ENCODE peak calls at places on chromosomes 2 and 18, in nine cellular contexts. One of them, this sample, is unnamed.

GRCh38 chr18:21383031-21383430 is 141.0 kb downstream of the GREB1L start:
- DNase-seq in fibroblast of mammary gland: no peak
- DNase-seq in activated T-cell treated with anti-CD3 and anti-CD28 coated beads, Interleukin-2, amount 50 U/mL, for 72 hours: no peak
- DNase-seq in hippocampal formation: no peak
- DNase-seq in NCI-H774: no peak
- DNase-seq in HTR-8/SVneo: no peak
- DNase-seq in EH: no peak
- DNase-seq in GM12865: no peak
- DNase-seq in naive thymus-derived CD4-positive, alpha-beta T cell: no peak
- DNase-seq in this sample: no peak

GRCh38 chr2:673615-674318 is 3.4 kb downstream of the TMEM18 start:
- DNase-seq in fibroblast of mammary gland: peak
- DNase-seq in activated T-cell treated with anti-CD3 and anti-CD28 coated beads, Interleukin-2, amount 50 U/mL, for 72 hours: no peak
- DNase-seq in hippocampal formation: no peak
- DNase-seq in NCI-H774: no peak
- DNase-seq in HTR-8/SVneo: no peak
- DNase-seq in EH: peak
- DNase-seq in GM12865: no peak
- DNase-seq in naive thymus-derived CD4-positive, alpha-beta T cell: no peak
- DNase-seq in this sample: no peak

GRCh38 chr2:88055049-88055435 is 541 bp downstream of the KRCC1 start:
- DNase-seq in fibroblast of mammary gland: peak
- DNase-seq in activated T-cell treated with anti-CD3 and anti-CD28 coated beads, Interleukin-2, amount 50 U/mL, for 72 hours: no peak
- DNase-seq in hippocampal formation: no peak
- DNase-seq in NCI-H774: no peak
- DNase-seq in HTR-8/SVneo: peak
- DNase-seq in EH: peak
- DNase-seq in GM12865: no peak
- DNase-seq in naive thymus-derived CD4-positive, alpha-beta T cell: no peak
- DNase-seq in this sample: no peak

GRCh38 chr2:7419814-7420213 is 502.6 kb downstream of the RNF144A start:
- DNase-seq in fibroblast of mammary gland: no peak
- DNase-seq in activated T-cell treated with anti-CD3 and anti-CD28 coated beads, Interleukin-2, amount 50 U/mL, for 72 hours: no peak
- DNase-seq in hippocampal formation: no peak
- DNase-seq in NCI-H774: no peak
- DNase-seq in HTR-8/SVneo: no peak
- DNase-seq in EH: no peak
- DNase-seq in GM12865: no peak
- DNase-seq in naive thymus-derived CD4-positive, alpha-beta T cell: no peak
- DNase-seq in this sample: no peak

GRCh38 chr2:11856095-11856494 is 109.7 kb downstream of the LPIN1 start:
- DNase-seq in fibroblast of mammary gland: no peak
- DNase-seq in activated T-cell treated with anti-CD3 and anti-CD28 coated beads, Interleukin-2, amount 50 U/mL, for 72 hours: no peak
- DNase-seq in hippocampal formation: no peak
- DNase-seq in NCI-H774: no peak
- DNase-seq in HTR-8/SVneo: no peak
- DNase-seq in EH: no peak
- DNase-seq in GM12865: no peak
- DNase-seq in naive thymus-derived CD4-positive, alpha-beta T cell: no peak
- DNase-seq in this sample: no peak

GRCh38 chr2:83565231-83566025 is 893.7 kb downstream of the SUCLG1 start:
- DNase-seq in fibroblast of mammary gland: no peak
- DNase-seq in activated T-cell treated with anti-CD3 and anti-CD28 coated beads, Interleukin-2, amount 50 U/mL, for 72 hours: no peak
- DNase-seq in hippocampal formation: no peak
- DNase-seq in NCI-H774: no peak
- DNase-seq in HTR-8/SVneo: no peak
- DNase-seq in EH: no peak
- DNase-seq in GM12865: no peak
- DNase-seq in naive thymus-derived CD4-positive, alpha-beta T cell: no peak
- DNase-seq in this sample: no peak

GRCh38 chr2:234606906-234607305 is 110.0 kb upstream of the ARL4C start:
- DNase-seq in fibroblast of mammary gland: no peak
- DNase-seq in activated T-cell treated with anti-CD3 and anti-CD28 coated beads, Interleukin-2, amount 50 U/mL, for 72 hours: no peak
- DNase-seq in hippocampal formation: no peak
- DNase-seq in NCI-H774: no peak
- DNase-seq in HTR-8/SVneo: no peak
- DNase-seq in EH: no peak
- DNase-seq in GM12865: no peak
- DNase-seq in naive thymus-derived CD4-positive, alpha-beta T cell: no peak
- DNase-seq in this sample: no peak

GRCh38 chr2:62568983-62569837 is 63.2 kb upstream of the TMEM17 start:
- DNase-seq in fibroblast of mammary gland: no peak
- DNase-seq in activated T-cell treated with anti-CD3 and anti-CD28 coated beads, Interleukin-2, amount 50 U/mL, for 72 hours: no peak
- DNase-seq in hippocampal formation: no peak
- DNase-seq in NCI-H774: no peak
- DNase-seq in HTR-8/SVneo: no peak
- DNase-seq in EH: peak
- DNase-seq in GM12865: no peak
- DNase-seq in naive thymus-derived CD4-positive, alpha-beta T cell: no peak
- DNase-seq in this sample: no peak

GRCh38 chr2:29119211-29119610 is 4.0 kb downstream of the CLIP4 start:
- DNase-seq in fibroblast of mammary gland: no peak
- DNase-seq in activated T-cell treated with anti-CD3 and anti-CD28 coated beads, Interleukin-2, amount 50 U/mL, for 72 hours: no peak
- DNase-seq in hippocampal formation: no peak
- DNase-seq in NCI-H774: no peak
- DNase-seq in HTR-8/SVneo: no peak
- DNase-seq in EH: no peak
- DNase-seq in GM12865: no peak
- DNase-seq in naive thymus-derived CD4-positive, alpha-beta T cell: no peak
- DNase-seq in this sample: no peak

GRCh38 chr2:10337449-10337848 is 34.7 kb downstream of the HPCAL1 start:
- DNase-seq in fibroblast of mammary gland: no peak
- DNase-seq in activated T-cell treated with anti-CD3 and anti-CD28 coated beads, Interleukin-2, amount 50 U/mL, for 72 hours: no peak
- DNase-seq in hippocampal formation: no peak
- DNase-seq in NCI-H774: no peak
- DNase-seq in HTR-8/SVneo: no peak
- DNase-seq in EH: no peak
- DNase-seq in GM12865: no peak
- DNase-seq in naive thymus-derived CD4-positive, alpha-beta T cell: no peak
- DNase-seq in this sample: no peak

GRCh38 chr18:22229456-22230124 is 60.2 kb downstream of the GATA6 start:
- DNase-seq in fibroblast of mammary gland: no peak
- DNase-seq in activated T-cell treated with anti-CD3 and anti-CD28 coated beads, Interleukin-2, amount 50 U/mL, for 72 hours: no peak
- DNase-seq in hippocampal formation: no peak
- DNase-seq in NCI-H774: no peak
- DNase-seq in HTR-8/SVneo: no peak
- DNase-seq in EH: no peak
- DNase-seq in GM12865: no peak
- DNase-seq in naive thymus-derived CD4-positive, alpha-beta T cell: no peak
- DNase-seq in this sample: no peak

GRCh38 chr2:174786066-174786725 is 21.9 kb upstream of the CHRNA1 start:
- DNase-seq in fibroblast of mammary gland: peak
- DNase-seq in activated T-cell treated with anti-CD3 and anti-CD28 coated beads, Interleukin-2, amount 50 U/mL, for 72 hours: no peak
- DNase-seq in hippocampal formation: no peak
- DNase-seq in NCI-H774: no peak
- DNase-seq in HTR-8/SVneo: no peak
- DNase-seq in EH: no peak
- DNase-seq in GM12865: no peak
- DNase-seq in naive thymus-derived CD4-positive, alpha-beta T cell: no peak
- DNase-seq in this sample: no peak

GRCh38 chr18:80157708-80158343 is 48.8 kb downstream of the ADNP2 start:
- DNase-seq in fibroblast of mammary gland: peak
- DNase-seq in activated T-cell treated with anti-CD3 and anti-CD28 coated beads, Interleukin-2, amount 50 U/mL, for 72 hours: peak
- DNase-seq in hippocampal formation: peak
- DNase-seq in NCI-H774: peak
- DNase-seq in HTR-8/SVneo: peak
- DNase-seq in EH: peak
- DNase-seq in GM12865: peak
- DNase-seq in naive thymus-derived CD4-positive, alpha-beta T cell: peak
- DNase-seq in this sample: peak

GRCh38 chr2:15782009-15782751 is 158.2 kb upstream of the MYCN start:
- DNase-seq in fibroblast of mammary gland: peak
- DNase-seq in activated T-cell treated with anti-CD3 and anti-CD28 coated beads, Interleukin-2, amount 50 U/mL, for 72 hours: no peak
- DNase-seq in hippocampal formation: no peak
- DNase-seq in NCI-H774: no peak
- DNase-seq in HTR-8/SVneo: no peak
- DNase-seq in EH: no peak
- DNase-seq in GM12865: no peak
- DNase-seq in naive thymus-derived CD4-positive, alpha-beta T cell: no peak
- DNase-seq in this sample: no peak

GRCh38 chr2:139162456-139162855 is 382.3 kb upstream of the NXPH2 start:
- DNase-seq in fibroblast of mammary gland: no peak
- DNase-seq in activated T-cell treated with anti-CD3 and anti-CD28 coated beads, Interleukin-2, amount 50 U/mL, for 72 hours: no peak
- DNase-seq in hippocampal formation: no peak
- DNase-seq in NCI-H774: no peak
- DNase-seq in HTR-8/SVneo: no peak
- DNase-seq in EH: no peak
- DNase-seq in GM12865: no peak
- DNase-seq in naive thymus-derived CD4-positive, alpha-beta T cell: no peak
- DNase-seq in this sample: no peak

GRCh38 chr2:3115301-3116042 is 262.1 kb downstream of the EIPR1 start:
- DNase-seq in fibroblast of mammary gland: no peak
- DNase-seq in activated T-cell treated with anti-CD3 and anti-CD28 coated beads, Interleukin-2, amount 50 U/mL, for 72 hours: no peak
- DNase-seq in hippocampal formation: no peak
- DNase-seq in NCI-H774: no peak
- DNase-seq in HTR-8/SVneo: no peak
- DNase-seq in EH: no peak
- DNase-seq in GM12865: no peak
- DNase-seq in naive thymus-derived CD4-positive, alpha-beta T cell: no peak
- DNase-seq in this sample: peak

This sample was measured in Peyer's patch.